ENCODE peak calls at places on chromosome 2, in ten cellular contexts. R, P, Z, U, E, K, A, T, M and J are unnamed samples.
A peak's percentile ranks its signal among the peaks of the same experiment; 100 is the strongest.

GRCh38 chr2:132873738-132874137 is 203.7 kb upstream of the LYPD1 start:
- ATAC-seq in R (no peak), E (no peak), K (no peak), T (no peak), U (no peak), M (no peak), A (no peak), P (no peak), Z (no peak), J (no peak)

GRCh38 chr2:212811036-212811805 is 272.6 kb upstream of the ERBB4 start:
- ATAC-seq in M (no peak), A (no peak), T (no peak), R (no peak), E (no peak), Z (no peak), K (no peak), P (no peak), U (no peak), J (no peak)

GRCh38 chr2:128754246-128754724 is 435.6 kb upstream of the HS6ST1 start:
- ATAC-seq in T (no peak), M (peak; percentile 88), R (peak; percentile 48), U (peak; percentile 66), P (peak; percentile 84), K (peak; percentile 70), E (no peak), Z (peak; percentile 50), A (peak; percentile 46), J (peak; percentile 58)

GRCh38 chr2:114698504-114698903 is 256.1 kb downstream of the DPP10 start:
- ATAC-seq in R (no peak), K (no peak), E (no peak), M (no peak), Z (no peak), T (no peak), A (no peak), P (no peak), U (no peak), J (no peak)

GRCh38 chr2:86584164-86584913 is 21.1 kb upstream of the CHMP3 start:
- ATAC-seq in P (no peak), U (peak; percentile 92), K (peak; percentile 55), T (no peak), R (peak; percentile 91), A (peak; percentile 54), M (peak; percentile 89), Z (peak; percentile 41), E (no peak), J (no peak)

GRCh38 chr2:130387804-130388203 is 31.9 kb downstream of the PTPN18 start:
- ATAC-seq in R (no peak), M (peak; percentile 1), T (no peak), A (no peak), Z (no peak), U (no peak), K (no peak), P (no peak), E (no peak), J (no peak)

GRCh38 chr2:176685908-176686307 is 416.7 kb downstream of the MTX2 start:
- ATAC-seq in A (no peak), U (no peak), E (peak; percentile 76), K (peak; percentile 52), M (peak; percentile 25), P (no peak), T (no peak), Z (peak; percentile 39), R (no peak), J (no peak)

GRCh38 chr2:33217431-33217830 is 259.0 kb upstream of the RASGRP3 start:
- ATAC-seq in M (no peak), K (no peak), Z (no peak), U (no peak), E (no peak), A (no peak), R (no peak), T (no peak), P (no peak), J (no peak)